ENCODE peak calls at places on chromosomes 1 and 21, in eight cellular contexts. J, Z, C, Q, L, V, M and X are unnamed samples.

GRCh38 chr1:224615861-224616760 is at the start of gene CNIH3:
- DNase-seq in C (no peak), Q (no peak), M (no peak), J (peak), Z (peak), V (no peak), L (no peak), X (peak)

GRCh38 chr1:203607169-203607873 is 19.3 kb upstream of the ATP2B4 start:
- DNase-seq in Q (peak), V (no peak), L (peak), M (peak), Z (no peak), C (peak), J (no peak), X (peak)

GRCh38 chr1:63868220-63868897 is 94.5 kb downstream of the ROR1 start:
- DNase-seq in Q (no peak), M (no peak), V (no peak), L (no peak), Z (no peak), J (peak), C (no peak), X (no peak)

GRCh38 chr1:229070168-229070567 is 200.7 kb upstream of the RAB4A start:
- DNase-seq in C (peak), V (peak), L (no peak), J (no peak), Q (peak), Z (peak), M (no peak), X (peak)

GRCh38 chr1:154954541-154954940 is 1.4 kb downstream of the PBXIP1 start:
- DNase-seq in J (peak), M (no peak), Z (no peak), C (no peak), Q (no peak), V (no peak), L (no peak), X (no peak)

GRCh38 chr1:215547009-215547408 is 20.1 kb upstream of the KCTD3 start:
- DNase-seq in J (no peak), Q (no peak), C (no peak), L (no peak), Z (no peak), M (no peak), V (no peak), X (no peak)

GRCh38 chr1:27992271-27992670 is 32.5 kb downstream of the XKR8 start:
- DNase-seq in L (peak), M (peak), V (no peak), C (peak), J (no peak), Q (peak), Z (no peak), X (no peak)

GRCh38 chr1:169925505-169926482 is 32.1 kb upstream of the SCYL3 start:
- DNase-seq in Z (no peak), V (no peak), J (no peak), L (no peak), Q (no peak), C (no peak), M (no peak), X (no peak)

GRCh38 chr1:209168204-209168603 is 415.3 kb upstream of the CAMK1G start:
- DNase-seq in Q (no peak), M (no peak), Z (no peak), L (no peak), V (no peak), C (no peak), J (no peak), X (peak)

GRCh38 chr1:16628361-16629111 is 15.2 kb upstream of the NBPF1 start:
- DNase-seq in Q (no peak), C (no peak), M (no peak), J (no peak), L (no peak), V (peak), Z (peak), X (peak)

GRCh38 chr1:168137515-168137821 is 738 bp upstream of the GPR161 start:
- DNase-seq in Z (no peak), Q (no peak), V (no peak), C (no peak), M (no peak), L (no peak), J (no peak), X (no peak)

GRCh38 chr1:110384581-110385321 is 6.1 kb downstream of the SLC16A4 start:
- DNase-seq in M (peak), V (peak), C (no peak), Z (no peak), J (no peak), L (no peak), Q (no peak), X (no peak)

GRCh38 chr1:214435867-214436266 is 115.5 kb downstream of the PTPN14 start:
- DNase-seq in V (no peak), Z (no peak), C (no peak), L (no peak), M (no peak), Q (no peak), J (no peak), X (no peak)

GRCh38 chr1:201357211-201357610 is 20.3 kb downstream of the TNNT2 start:
- DNase-seq in C (no peak), J (no peak), L (no peak), Z (peak), M (no peak), V (no peak), Q (no peak), X (peak)

GRCh38 chr1:221040716-221041275 is 161.6 kb downstream of the HLX start:
- DNase-seq in M (no peak), J (no peak), Z (no peak), L (no peak), V (no peak), Q (no peak), C (no peak), X (no peak)

GRCh38 chr1:226735576-226735975 is 3.5 kb downstream of the ITPKB start:
- DNase-seq in Z (no peak), M (no peak), V (no peak), J (no peak), L (no peak), Q (no peak), C (no peak), X (no peak)

GRCh38 chr1:19445417-19446342 is 39.7 kb downstream of the CAPZB start:
- DNase-seq in V (no peak), C (no peak), J (peak), L (no peak), Z (peak), Q (no peak), M (no peak), X (peak)

GRCh38 chr21:26405735-26406361 is 167.2 kb downstream of the CYYR1 start:
- DNase-seq in M (no peak), V (no peak), J (peak), Q (no peak), L (no peak), C (peak), Z (no peak), X (no peak)

GRCh38 chr21:28865488-28866186 is 127.0 kb downstream of the LTN1 start:
- DNase-seq in C (no peak), J (no peak), L (no peak), Q (no peak), V (no peak), M (no peak), Z (no peak), X (no peak)

GRCh38 chr1:93690921-93691789 is 9.5 kb upstream of the BCAR3 start:
- DNase-seq in J (peak), C (no peak), M (no peak), Q (no peak), L (no peak), V (peak), Z (no peak), X (peak)

GRCh38 chr1:100543640-100544039 is 5.7 kb downstream of the GPR88 start:
- DNase-seq in Q (no peak), Z (peak), C (no peak), L (peak), J (peak), M (no peak), V (no peak), X (no peak)

GRCh38 chr1:63730211-63730610 is 43.6 kb upstream of the ROR1 start:
- DNase-seq in J (peak), M (no peak), Z (no peak), C (no peak), V (no peak), Q (no peak), L (no peak), X (no peak)

GRCh38 chr21:35528109-35529042 is 479.3 kb upstream of the RUNX1 start:
- DNase-seq in V (peak), M (peak), Z (peak), Q (no peak), L (peak), C (peak), J (no peak), X (no peak)

GRCh38 chr1:36126797-36127500 is 1.9 kb upstream of the COL8A2 start:
- DNase-seq in Z (no peak), L (no peak), Q (no peak), C (no peak), J (no peak), M (no peak), V (no peak), X (no peak)